ENCODE peak calls at places on chromosomes 5 and 9, in five cellular contexts. C, F, Y, Z and P are unnamed samples.

GRCh38 chr5:176740131-176740701 is 70.1 kb upstream of the UNC5A start:
- DNase-seq in C (no peak), F (no peak), Y (no peak), Z (no peak), P (no peak)

GRCh38 chr9:36056896-36057295 is 20.2 kb downstream of the RECK start:
- DNase-seq in C (no peak), F (no peak), Y (no peak), Z (no peak), P (no peak)

GRCh38 chr9:126304207-126304945 is 22.3 kb upstream of the MVB12B start:
- DNase-seq in C (no peak), F (no peak), Y (no peak), Z (no peak), P (no peak)

GRCh38 chr5:173759696-173760095 is 128.5 kb upstream of the CPEB4 start:
- DNase-seq in C (no peak), F (no peak), Y (no peak), Z (no peak), P (no peak)

GRCh38 chr9:110509787-110510186 is 69.8 kb downstream of the SVEP1 start:
- DNase-seq in C (no peak), F (no peak), Y (no peak), Z (no peak), P (no peak)

GRCh38 chr5:168712280-168712924 is 133.2 kb upstream of the PANK3 start:
- DNase-seq in C (peak), F (peak), Y (peak), Z (peak), P (peak)

GRCh38 chr9:108687360-108687981 is 168.3 kb downstream of the ACTL7B start:
- DNase-seq in C (peak), F (no peak), Y (peak), Z (no peak), P (peak)

GRCh38 chr5:151107738-151108520 is 27.1 kb upstream of the TNIP1 start:
- DNase-seq in C (peak), F (no peak), Y (no peak), Z (no peak), P (peak)

GRCh38 chr5:150126921-150127265 is 28.8 kb downstream of the PDGFRB start:
- DNase-seq in C (no peak), F (no peak), Y (no peak), Z (no peak), P (no peak)

DNA sequence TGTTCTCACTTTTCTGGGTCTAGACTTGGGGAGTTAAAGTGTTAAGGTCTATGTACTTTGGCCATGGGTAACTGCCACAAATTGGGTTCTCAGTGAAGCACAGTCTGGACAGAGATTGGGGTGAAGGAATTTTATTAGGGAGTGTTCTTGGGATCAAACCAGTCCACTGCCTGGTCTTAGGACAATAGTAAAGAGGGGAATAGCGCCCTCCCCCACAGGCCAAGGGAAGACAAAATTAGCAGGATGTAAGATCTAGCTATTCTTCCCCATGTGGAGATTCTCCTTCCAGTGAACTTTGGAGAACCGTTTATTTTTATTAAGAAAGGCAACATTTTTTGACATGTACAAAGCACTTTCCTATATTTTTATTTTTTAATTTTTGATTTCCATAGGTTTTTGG is 18.4 kb upstream of the RIC1 start:
- DNase-seq in C (no peak), F (no peak), Y (no peak), Z (no peak), P (no peak)
- TF ChIP-seq CTCF in C (no peak), F (no peak), Y (no peak), Z (no peak), P (no peak)

GRCh38 chr5:56481147-56481997 is 248.2 kb upstream of the ANKRD55 start:
- DNase-seq in C (peak), F (peak), Y (no peak), Z (no peak), P (no peak)
- TF ChIP-seq CTCF in C (peak), F (peak), Y (peak), Z (no peak), P (no peak)

GRCh38 chr5:75037106-75037505 is 15.3 kb downstream of the GCNT4 start:
- DNase-seq in C (peak), F (peak), Y (peak), Z (peak), P (peak)
- TF ChIP-seq CTCF in C (no peak), F (no peak), Y (peak), Z (no peak), P (no peak)

GRCh38 chr5:175460126-175460525 is 16.1 kb upstream of the DRD1 start:
- DNase-seq in C (no peak), F (no peak), Y (no peak), Z (no peak), P (no peak)
- TF ChIP-seq CTCF in C (peak), F (peak), Y (peak), Z (peak), P (peak)

DNA sequence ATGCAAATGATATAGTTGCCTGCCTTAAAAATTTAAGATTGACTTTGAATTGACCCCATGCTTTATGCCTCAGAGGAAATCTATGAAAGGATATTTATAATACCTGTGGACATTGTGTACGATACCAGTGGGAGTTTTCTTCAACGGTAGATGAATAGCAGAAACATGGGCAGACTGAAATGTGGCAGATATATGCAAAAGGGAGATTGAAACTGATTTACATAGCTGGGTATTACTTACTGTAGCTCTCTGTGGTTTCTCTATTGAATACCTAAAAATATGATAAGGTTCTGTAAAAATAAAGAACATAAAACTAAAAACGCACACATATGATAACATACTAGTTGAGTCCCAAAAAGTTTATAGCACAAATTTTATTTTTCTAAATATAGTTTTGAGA is 345.2 kb upstream of the PCSK5 start:
- DNase-seq in C (no peak), F (no peak), Y (no peak), Z (no peak), P (no peak)
- TF ChIP-seq CTCF in C (no peak), F (no peak), Y (no peak), Z (no peak), P (no peak)

GRCh38 chr9:22040760-22041159 is 31.7 kb upstream of the CDKN2B start:
- DNase-seq in C (peak), F (no peak), Y (no peak), Z (no peak), P (no peak)

GRCh38 chr9:22035591-22036011 is 26.5 kb upstream of the CDKN2B start:
- DNase-seq in C (no peak), F (no peak), Y (no peak), Z (no peak), P (no peak)

GRCh38 chr9:22039258-22039657 is 30.2 kb upstream of the CDKN2B start:
- DNase-seq in C (no peak), F (no peak), Y (no peak), Z (no peak), P (no peak)

GRCh38 chr9:22036866-22037626 is 27.9 kb upstream of the CDKN2B start:
- DNase-seq in C (no peak), F (peak), Y (no peak), Z (no peak), P (no peak)

DNA sequence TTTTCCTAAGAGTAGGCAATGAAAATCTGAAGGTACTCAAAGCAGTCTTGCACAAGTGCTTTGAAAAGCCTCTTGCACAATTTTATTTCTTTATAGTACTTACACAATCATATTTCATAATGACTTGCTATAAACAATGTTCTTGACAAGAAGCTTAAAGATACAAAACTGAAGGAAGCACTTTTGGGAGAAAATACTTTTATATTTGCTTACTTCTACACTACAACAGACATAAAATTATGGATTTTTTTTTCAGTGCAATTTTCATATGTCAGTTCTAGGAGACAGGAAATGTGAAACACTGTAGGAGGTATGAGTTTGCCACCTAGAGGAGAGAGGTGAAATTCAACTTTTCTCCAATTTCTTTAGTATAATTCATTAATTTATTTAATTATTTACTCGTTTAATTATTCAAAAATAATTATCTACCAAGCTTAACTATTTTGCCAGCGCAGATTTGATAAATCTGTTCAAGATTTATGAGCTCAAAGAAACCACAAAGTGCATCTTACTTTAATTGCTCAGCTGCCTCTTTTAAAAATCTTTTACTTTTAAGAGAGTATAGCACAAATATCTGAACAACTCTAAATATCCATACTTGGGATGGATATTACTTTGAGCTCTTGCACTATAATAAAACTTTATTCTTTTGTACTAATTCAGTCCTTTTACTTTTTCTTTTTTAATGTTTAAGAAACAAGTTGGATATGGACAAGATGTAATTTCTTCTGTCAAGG is 29.0 kb upstream of the CDKN2B start:
- DNase-seq in C (peak), F (peak), Y (no peak), Z (peak), P (no peak)
- TF ChIP-seq CTCF in C (peak), F (peak), Y (peak), Z (peak), P (peak)

GRCh38 chr5:96431376-96432244 is 1.4 kb downstream of the PCSK1 start:
- DNase-seq in C (peak), F (peak), Y (no peak), Z (no peak), P (no peak)

GRCh38 chr5:96433066-96433447 is at the start of gene PCSK1:
- DNase-seq in C (no peak), F (no peak), Y (no peak), Z (no peak), P (no peak)

GRCh38 chr5:96432245-96433065 is 593 bp downstream of the PCSK1 start:
- DNase-seq in C (peak), F (no peak), Y (no peak), Z (no peak), P (no peak)

GRCh38 chr5:96439477-96440184 is 6.6 kb upstream of the PCSK1 start:
- DNase-seq in C (no peak), F (no peak), Y (no peak), Z (no peak), P (no peak)

GRCh38 chr5:96434201-96434645 is 1.2 kb upstream of the PCSK1 start:
- DNase-seq in C (peak), F (peak), Y (peak), Z (peak), P (peak)
- TF ChIP-seq CTCF in C (no peak), F (no peak), Y (no peak), Z (no peak), P (no peak)

GRCh38 chr9:130997925-130998595 is 10.9 kb upstream of the LAMC3 start:
- DNase-seq in C (peak), F (peak), Y (no peak), Z (peak), P (peak)
- TF ChIP-seq CTCF in C (peak), F (peak), Y (peak), Z (peak), P (peak)